ENCODE peak calls at places on chromosome 20, in seven cellular contexts. One of them, this sample, is unnamed.

GRCh38 chr20:14984768-14985622 is 647.6 kb upstream of the FLRT3 start:
- DNase-seq in pancreas: no peak
- DNase-seq in BJ: no peak
- DNase-seq in choroid plexus epithelial cell: peak
- DNase-seq in A549: peak
- DNase-seq in transverse colon: no peak
- DNase-seq in tibial artery: no peak
- DNase-seq in this sample: peak

GRCh38 chr20:14337400-14338171 is at the start of gene FLRT3:
- DNase-seq in choroid plexus epithelial cell: peak
- DNase-seq in tibial artery: peak
- DNase-seq in pancreas: peak
- DNase-seq in transverse colon: peak
- DNase-seq in A549: peak
- DNase-seq in BJ: peak
- DNase-seq in this sample: peak

GRCh38 chr20:34065260-34065659 is 46.8 kb downstream of the EIF2S2 start:
- DNase-seq in pancreas: no peak
- DNase-seq in A549: peak
- DNase-seq in BJ: peak
- DNase-seq in transverse colon: no peak
- DNase-seq in choroid plexus epithelial cell: peak
- DNase-seq in tibial artery: no peak
- DNase-seq in this sample: peak

GRCh38 chr20:25574411-25574810 is 10.9 kb downstream of the NINL start:
- DNase-seq in A549: peak
- DNase-seq in pancreas: no peak
- DNase-seq in transverse colon: no peak
- DNase-seq in tibial artery: no peak
- DNase-seq in choroid plexus epithelial cell: peak
- DNase-seq in BJ: no peak
- DNase-seq in this sample: no peak

GRCh38 chr20:1119128-1119505 is 715 bp downstream of the PSMF1 start:
- DNase-seq in tibial artery: no peak
- DNase-seq in A549: no peak
- DNase-seq in transverse colon: no peak
- DNase-seq in choroid plexus epithelial cell: no peak
- DNase-seq in BJ: no peak
- DNase-seq in pancreas: no peak
- DNase-seq in this sample: no peak

GRCh38 chr20:20233041-20233514 is 134.8 kb upstream of the INSM1 start:
- DNase-seq in tibial artery: no peak
- DNase-seq in pancreas: no peak
- DNase-seq in choroid plexus epithelial cell: no peak
- DNase-seq in BJ: no peak
- DNase-seq in transverse colon: no peak
- DNase-seq in A549: no peak
- DNase-seq in this sample: no peak

GRCh38 chr20:39025883-39026282 is 63.7 kb downstream of the DHX35 start:
- DNase-seq in pancreas: no peak
- DNase-seq in A549: no peak
- DNase-seq in BJ: no peak
- DNase-seq in transverse colon: no peak
- DNase-seq in choroid plexus epithelial cell: no peak
- DNase-seq in tibial artery: no peak
- DNase-seq in this sample: no peak

GRCh38 chr20:14568225-14568624 is 230.8 kb upstream of the FLRT3 start:
- DNase-seq in transverse colon: no peak
- DNase-seq in tibial artery: no peak
- DNase-seq in A549: no peak
- DNase-seq in BJ: no peak
- DNase-seq in choroid plexus epithelial cell: peak
- DNase-seq in pancreas: no peak
- DNase-seq in this sample: no peak

GRCh38 chr20:50188879-50189680 is 1.6 kb upstream of the CEBPB start:
- DNase-seq in A549: peak
- DNase-seq in tibial artery: no peak
- DNase-seq in transverse colon: no peak
- DNase-seq in pancreas: peak
- DNase-seq in BJ: no peak
- DNase-seq in choroid plexus epithelial cell: no peak
- DNase-seq in this sample: no peak

GRCh38 chr20:16415079-16415478 is 158.2 kb downstream of the KIF16B start:
- DNase-seq in BJ: no peak
- DNase-seq in transverse colon: no peak
- DNase-seq in A549: no peak
- DNase-seq in tibial artery: no peak
- DNase-seq in choroid plexus epithelial cell: peak
- DNase-seq in pancreas: no peak
- DNase-seq in this sample: peak

GRCh38 chr20:2846698-2847097 is 6.2 kb downstream of the VPS16 start:
- DNase-seq in A549: no peak
- DNase-seq in pancreas: no peak
- DNase-seq in BJ: no peak
- DNase-seq in choroid plexus epithelial cell: no peak
- DNase-seq in tibial artery: no peak
- DNase-seq in transverse colon: no peak
- DNase-seq in this sample: no peak

GRCh38 chr20:36672991-36673390 is 27.0 kb upstream of the SLA2 start:
- DNase-seq in tibial artery: no peak
- DNase-seq in BJ: no peak
- DNase-seq in pancreas: no peak
- DNase-seq in A549: no peak
- DNase-seq in choroid plexus epithelial cell: no peak
- DNase-seq in transverse colon: no peak
- DNase-seq in this sample: no peak

GRCh38 chr20:4925842-4926530 is 75.3 kb downstream of the SLC23A2 start:
- DNase-seq in pancreas: peak
- DNase-seq in A549: peak
- DNase-seq in transverse colon: peak
- DNase-seq in tibial artery: peak
- DNase-seq in choroid plexus epithelial cell: peak
- DNase-seq in BJ: no peak
- DNase-seq in this sample: peak

GRCh38 chr20:1863296-1863695 is 31.9 kb upstream of the SIRPA start:
- DNase-seq in choroid plexus epithelial cell: peak
- DNase-seq in transverse colon: no peak
- DNase-seq in pancreas: no peak
- DNase-seq in BJ: no peak
- DNase-seq in A549: no peak
- DNase-seq in tibial artery: no peak
- DNase-seq in this sample: no peak

GRCh38 chr20:23349338-23350006 is 1.1 kb upstream of the NXT1 start:
- DNase-seq in BJ: no peak
- DNase-seq in transverse colon: peak
- DNase-seq in choroid plexus epithelial cell: no peak
- DNase-seq in tibial artery: no peak
- DNase-seq in pancreas: no peak
- DNase-seq in A549: no peak
- DNase-seq in this sample: no peak

GRCh38 chr20:18079756-18080353 is 22.1 kb upstream of the OVOL2 start:
- DNase-seq in tibial artery: no peak
- DNase-seq in A549: no peak
- DNase-seq in choroid plexus epithelial cell: no peak
- DNase-seq in transverse colon: no peak
- DNase-seq in BJ: no peak
- DNase-seq in pancreas: no peak
- DNase-seq in this sample: no peak

GRCh38 chr20:17676942-17677341 is 5.1 kb downstream of the RRBP1 start:
- DNase-seq in choroid plexus epithelial cell: peak
- DNase-seq in transverse colon: no peak
- DNase-seq in tibial artery: no peak
- DNase-seq in A549: no peak
- DNase-seq in pancreas: no peak
- DNase-seq in BJ: no peak
- DNase-seq in this sample: no peak

GRCh38 chr20:23362392-23363256 is 642 bp downstream of the GZF1 start:
- DNase-seq in transverse colon: peak
- DNase-seq in choroid plexus epithelial cell: peak
- DNase-seq in A549: no peak
- DNase-seq in pancreas: peak
- DNase-seq in tibial artery: peak
- DNase-seq in BJ: no peak
- DNase-seq in this sample: no peak

GRCh38 chr20:4435210-4435609 is 286.5 kb upstream of the PRND start:
- DNase-seq in tibial artery: no peak
- DNase-seq in pancreas: no peak
- DNase-seq in A549: no peak
- DNase-seq in BJ: peak
- DNase-seq in transverse colon: no peak
- DNase-seq in choroid plexus epithelial cell: no peak
- DNase-seq in this sample: no peak

GRCh38 chr20:5091902-5092301 is 27.9 kb downstream of the PCNA start:
- DNase-seq in pancreas: no peak
- DNase-seq in A549: no peak
- DNase-seq in tibial artery: no peak
- DNase-seq in choroid plexus epithelial cell: no peak
- DNase-seq in BJ: no peak
- DNase-seq in transverse colon: no peak
- DNase-seq in this sample: no peak

GRCh38 chr20:6295026-6295425 is 172.2 kb upstream of the FERMT1 start:
- DNase-seq in pancreas: no peak
- DNase-seq in tibial artery: no peak
- DNase-seq in BJ: no peak
- DNase-seq in A549: no peak
- DNase-seq in choroid plexus epithelial cell: no peak
- DNase-seq in transverse colon: no peak
- DNase-seq in this sample: no peak

GRCh38 chr20:5928831-5929715 is 21.3 kb downstream of the TRMT6 start:
- DNase-seq in transverse colon: no peak
- DNase-seq in BJ: no peak
- DNase-seq in A549: no peak
- DNase-seq in tibial artery: no peak
- DNase-seq in choroid plexus epithelial cell: no peak
- DNase-seq in pancreas: no peak
- DNase-seq in this sample: no peak

GRCh38 chr20:2693996-2694471 is 1.5 kb downstream of the EBF4 start:
- DNase-seq in BJ: no peak
- DNase-seq in transverse colon: no peak
- DNase-seq in tibial artery: peak
- DNase-seq in choroid plexus epithelial cell: no peak
- DNase-seq in pancreas: no peak
- DNase-seq in A549: no peak
- DNase-seq in this sample: no peak

DNA sequence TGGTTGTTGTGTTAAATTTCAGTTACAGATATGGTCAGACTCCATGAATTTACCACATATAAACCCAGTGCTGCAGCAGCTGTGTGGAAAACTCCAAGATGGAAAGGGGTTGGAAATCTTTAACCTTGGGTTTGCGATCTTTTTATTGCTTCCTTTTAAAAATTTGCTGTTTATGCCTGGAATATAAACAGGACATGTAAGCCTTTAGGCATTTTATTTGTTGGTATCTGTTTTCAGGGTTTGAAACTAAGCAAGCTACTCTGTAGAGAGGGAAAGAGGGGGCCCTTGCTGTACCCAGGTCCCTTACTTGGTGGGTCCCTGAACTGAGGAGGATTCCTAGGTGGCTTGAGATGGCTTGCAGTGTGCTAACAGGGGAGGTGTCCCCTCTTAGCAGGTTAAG is 800 bp downstream of the PKIG start:
- DNase-seq in pancreas: no peak
- DNase-seq in BJ: peak
- DNase-seq in choroid plexus epithelial cell: no peak
- DNase-seq in A549: no peak
- DNase-seq in transverse colon: no peak
- DNase-seq in tibial artery: no peak
- DNase-seq in this sample: no peak
- H3K4me3 ChIP-seq in pancreas: no peak
- H3K4me3 ChIP-seq in BJ: peak
- H3K4me3 ChIP-seq in choroid plexus epithelial cell: peak
- H3K4me3 ChIP-seq in A549: no peak
- H3K4me3 ChIP-seq in transverse colon: peak
- H3K4me3 ChIP-seq in tibial artery: peak
- H3K4me3 ChIP-seq in this sample: no peak

DNA sequence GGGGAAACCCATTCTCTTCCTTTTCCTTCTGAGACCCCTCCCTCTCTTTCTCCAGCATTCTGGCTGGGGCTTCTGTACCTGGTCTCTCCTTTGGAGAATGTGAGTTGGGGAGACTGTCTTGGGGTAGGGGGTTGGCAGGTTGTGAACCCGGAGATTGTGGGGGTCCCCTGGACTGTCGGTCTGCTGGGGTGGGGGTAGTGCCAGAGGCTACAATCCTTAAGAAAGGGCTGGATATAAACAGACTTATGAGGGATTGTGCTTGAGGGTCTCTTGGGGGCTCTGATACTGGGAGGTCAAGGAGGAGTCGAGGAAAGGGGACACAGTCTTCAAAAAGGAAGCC is 2.4 kb downstream of the SPAG4 start:
- DNase-seq in pancreas: no peak
- DNase-seq in transverse colon: no peak
- DNase-seq in choroid plexus epithelial cell: no peak
- DNase-seq in tibial artery: no peak
- DNase-seq in BJ: no peak
- DNase-seq in A549: no peak
- DNase-seq in this sample: no peak
- TF ChIP-seq CTCF in pancreas: no peak
- TF ChIP-seq CTCF in transverse colon: no peak
- TF ChIP-seq CTCF in choroid plexus epithelial cell: no peak
- TF ChIP-seq CTCF in tibial artery: no peak
- TF ChIP-seq CTCF in BJ: no peak
- TF ChIP-seq CTCF in A549: peak
- TF ChIP-seq CTCF in this sample: no peak

DNA sequence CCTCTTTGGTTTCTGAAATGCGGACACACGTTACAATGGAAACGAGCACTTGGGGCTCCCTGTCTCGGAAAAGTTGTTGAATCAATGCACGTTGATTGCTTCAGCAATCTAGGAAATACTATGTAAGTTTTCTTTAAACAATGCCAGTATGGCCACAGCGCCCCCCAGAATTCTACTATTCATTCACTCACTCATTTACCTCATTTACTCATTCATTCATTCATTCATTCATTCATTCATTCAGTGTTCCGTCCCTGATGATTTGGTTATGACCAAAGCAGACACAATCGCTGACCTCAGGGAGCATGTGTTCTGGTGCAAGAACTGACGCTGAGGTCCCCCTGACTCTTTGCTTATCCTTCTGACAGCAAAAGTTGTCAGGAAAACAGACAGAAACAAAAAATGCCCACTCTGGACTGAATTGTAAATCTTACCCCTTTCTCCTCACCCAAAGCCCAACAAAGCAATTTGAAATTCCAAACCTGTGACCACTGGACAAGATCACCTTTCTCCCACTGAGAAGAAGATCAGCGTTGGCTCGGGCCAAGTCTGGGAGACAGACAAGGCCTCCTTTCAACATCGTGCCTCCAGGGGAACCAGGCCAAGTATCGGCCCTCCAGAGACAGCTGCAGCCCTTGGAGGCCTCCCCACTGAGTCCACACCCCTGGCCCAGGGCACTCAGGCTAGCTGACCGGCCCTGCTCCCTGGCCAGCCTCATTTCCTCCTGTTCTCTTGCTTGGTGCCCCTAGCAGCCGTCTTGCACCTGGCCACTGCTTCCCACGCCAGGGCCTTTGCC is 15.0 kb upstream of the PMEPA1 start:
- DNase-seq in tibial artery: no peak
- DNase-seq in transverse colon: no peak
- DNase-seq in choroid plexus epithelial cell: no peak
- DNase-seq in BJ: no peak
- DNase-seq in pancreas: no peak
- DNase-seq in A549: no peak
- DNase-seq in this sample: no peak
- H3K4me3 ChIP-seq in tibial artery: no peak
- H3K4me3 ChIP-seq in transverse colon: no peak
- H3K4me3 ChIP-seq in choroid plexus epithelial cell: no peak
- H3K4me3 ChIP-seq in BJ: no peak
- H3K4me3 ChIP-seq in pancreas: no peak
- H3K4me3 ChIP-seq in A549: no peak
- H3K4me3 ChIP-seq in this sample: no peak

GRCh38 chr20:52192296-52193007 is 873 bp upstream of the ZFP64 start:
- DNase-seq in choroid plexus epithelial cell: no peak
- DNase-seq in A549: peak
- DNase-seq in tibial artery: no peak
- DNase-seq in transverse colon: no peak
- DNase-seq in pancreas: peak
- DNase-seq in BJ: no peak
- DNase-seq in this sample: no peak
- TF ChIP-seq CTCF in choroid plexus epithelial cell: peak
- TF ChIP-seq CTCF in A549: no peak
- TF ChIP-seq CTCF in tibial artery: no peak
- TF ChIP-seq CTCF in transverse colon: no peak
- TF ChIP-seq CTCF in pancreas: no peak
- TF ChIP-seq CTCF in BJ: peak
- TF ChIP-seq CTCF in this sample: peak